ENCODE peak calls at places on chromosomes 13 and 19, in nine cellular contexts. B, M, P, H, O, Q, R, A and Z are unnamed samples.

GRCh38 chr19:17332677-17333581 is 1.7 kb downstream of the ANO8 start:
- DNase-seq in B (no peak), M (peak), P (peak), H (peak), O (peak), Q (peak), R (peak), A (peak), Z (peak)

GRCh38 chr13:22198656-22199217 is 527.9 kb downstream of the FGF9 start:
- DNase-seq in B (no peak), M (no peak), P (no peak), H (no peak), O (no peak), Q (peak), R (no peak), A (peak), Z (no peak)

GRCh38 chr19:869245-870177 is 10.0 kb downstream of the CFD start:
- DNase-seq in B (peak), M (no peak), P (no peak), H (peak), O (no peak), Q (peak), R (no peak), A (peak), Z (no peak)

GRCh38 chr19:39223703-39224279 is 19.7 kb upstream of the SYCN start:
- DNase-seq in B (no peak), M (no peak), P (peak), H (peak), O (peak), Q (peak), R (no peak), A (peak), Z (peak)

GRCh38 chr13:75256922-75257321 is 225.0 kb downstream of the TBC1D4 start:
- DNase-seq in B (no peak), M (no peak), P (no peak), H (no peak), O (no peak), Q (no peak), R (no peak), A (no peak), Z (no peak)

GRCh38 chr19:54388001-54388802 is 23.5 kb upstream of the LAIR1 start:
- DNase-seq in B (no peak), M (peak), P (peak), H (peak), O (no peak), Q (no peak), R (no peak), A (peak), Z (peak)

GRCh38 chr19:2726904-2727639 is 5.9 kb upstream of the DIRAS1 start:
- DNase-seq in B (no peak), M (no peak), P (no peak), H (no peak), O (peak), Q (no peak), R (no peak), A (peak), Z (no peak)

GRCh38 chr19:29268103-29268502 is 55.2 kb upstream of the UQCRFS1 start:
- DNase-seq in B (no peak), M (no peak), P (no peak), H (no peak), O (no peak), Q (no peak), R (no peak), A (no peak), Z (no peak)

GRCh38 chr19:19191920-19192882 is at the start of the genes BORCS8 and RFXANK:
- DNase-seq in B (peak), M (peak), P (peak), H (peak), O (peak), Q (peak), R (peak), A (peak), Z (peak)

GRCh38 chr19:48351341-48351752 is 12.4 kb downstream of the TMEM143 start:
- DNase-seq in B (peak), M (peak), P (peak), H (peak), O (peak), Q (peak), R (peak), A (peak), Z (peak)

GRCh38 chr13:40149611-40150283 is 494.3 kb downstream of the COG6 start:
- DNase-seq in B (no peak), M (no peak), P (no peak), H (peak), O (no peak), Q (peak), R (no peak), A (peak), Z (no peak)

GRCh38 chr19:40584007-40584406 is 7.3 kb downstream of the SHKBP1 start:
- DNase-seq in B (no peak), M (no peak), P (no peak), H (no peak), O (no peak), Q (no peak), R (no peak), A (no peak), Z (no peak)

GRCh38 chr19:33734913-33735312 is 61.8 kb upstream of the KCTD15 start:
- DNase-seq in B (no peak), M (no peak), P (no peak), H (no peak), O (no peak), Q (no peak), R (no peak), A (no peak), Z (no peak)

GRCh38 chr19:53549354-53549753 is 11.4 kb downstream of the ZNF331 start:
- DNase-seq in B (no peak), M (no peak), P (no peak), H (peak), O (no peak), Q (peak), R (no peak), A (peak), Z (no peak)

GRCh38 chr19:43463381-43464088 is 1.9 kb downstream of the LYPD3 start:
- DNase-seq in B (peak), M (peak), P (peak), H (peak), O (peak), Q (peak), R (peak), A (peak), Z (peak)

GRCh38 chr19:8105471-8105870 is 43.9 kb downstream of the FBN3 start:
- DNase-seq in B (no peak), M (no peak), P (no peak), H (no peak), O (no peak), Q (no peak), R (no peak), A (no peak), Z (no peak)